ENCODE peak calls at places on chromosomes 5 and 9, in four cellular contexts. H is dorsolateral prefrontal cortex, D is B cell, T is PC-3. C is an unnamed sample.

GRCh38 chr5:74625742-74626241 is 14.7 kb downstream of the ENC1 start:
- DNase-seq in H (no peak), D (no peak), T (no peak), C (peak; percentile 17)

GRCh38 chr5:64502181-64502580 is 3.6 kb upstream of the RGS7BP start:
- DNase-seq in H (no peak), D (no peak), T (no peak), C (no peak)

GRCh38 chr5:129412731-129413130 is 47.4 kb upstream of the ADAMTS19 start:
- DNase-seq in H (no peak), D (no peak), T (no peak), C (no peak)

GRCh38 chr5:82334856-82335255 is 56.7 kb upstream of the RPS23 start:
- DNase-seq in H (no peak), D (no peak), T (no peak), C (no peak)

GRCh38 chr5:173954671-173955605 is 34.0 kb upstream of the C5orf47 start:
- DNase-seq in H (no peak), D (no peak), T (peak; percentile 50), C (no peak)

GRCh38 chr9:83583151-83584014 is 39.6 kb upstream of the IDNK start:
- DNase-seq in H (no peak), D (peak; percentile 40), T (peak; percentile 64), C (peak; percentile 79)

GRCh38 chr9:93028448-93029006 is 30.0 kb upstream of the SUSD3 start:
- DNase-seq in H (no peak), D (peak; percentile 71), T (no peak), C (peak; percentile 8)

GRCh38 chr9:5089737-5090136 is 95.7 kb downstream of the INSL6 start:
- DNase-seq in H (no peak), D (no peak), T (no peak), C (peak; percentile 13)

GRCh38 chr5:107936532-107936931 is 265.8 kb upstream of the EFNA5 start:
- DNase-seq in H (no peak), D (no peak), T (no peak), C (no peak)

GRCh38 chr9:134492721-134493470 is 148.7 kb upstream of the COL5A1 start:
- DNase-seq in H (peak; percentile 25), D (peak; percentile 1), T (no peak), C (no peak)

GRCh38 chr9:97418894-97419293 is 7.0 kb downstream of the TDRD7 start:
- DNase-seq in H (no peak), D (no peak), T (no peak), C (no peak)

GRCh38 chr5:44389410-44389879 is at the start of gene FGF10:
- DNase-seq in H (peak; percentile 35), D (no peak), T (no peak), C (no peak)

GRCh38 chr5:160291467-160291866 is 20.9 kb downstream of the CCNJL start:
- DNase-seq in H (no peak), D (no peak), T (no peak), C (peak; percentile 84)

GRCh38 chr5:43363445-43364152 is 48.6 kb downstream of the CCL28 start:
- DNase-seq in H (no peak), D (no peak), T (no peak), C (peak; percentile 26)

GRCh38 chr5:146369691-146370090 is 31.1 kb downstream of the POU4F3 start:
- DNase-seq in H (no peak), D (no peak), T (peak; percentile 53), C (peak; percentile 38)

GRCh38 chr5:110785356-110785755 is 46.5 kb downstream of the SLC25A46 start:
- DNase-seq in H (no peak), D (no peak), T (peak; percentile 96), C (peak; percentile 78)

GRCh38 chr5:149358294-149358651 is 427 bp downstream of the PCYOX1L start:
- DNase-seq in H (peak; percentile 59), D (peak; percentile 47), T (peak; percentile 39), C (no peak)

GRCh38 chr5:128681764-128682664 is 144.0 kb upstream of the FBN2 start:
- DNase-seq in H (no peak), D (no peak), T (peak; percentile 86), C (no peak)

GRCh38 chr5:180095545-180095944 is 24.0 kb upstream of the RNF130 start:
- DNase-seq in H (no peak), D (no peak), T (no peak), C (no peak)

GRCh38 chr9:136372561-136373299 is 739 bp downstream of the CARD9 start:
- DNase-seq in H (no peak), D (no peak), T (peak; percentile 8), C (peak; percentile 30)

GRCh38 chr9:28073278-28073677 is 500.0 kb upstream of the C9orf72 start:
- DNase-seq in H (no peak), D (no peak), T (peak; percentile 62), C (peak; percentile 65)

GRCh38 chr9:87889065-87889881 is 6.6 kb downstream of the SPATA31E1 start:
- DNase-seq in H (no peak), D (no peak), T (no peak), C (no peak)

GRCh38 chr9:91837982-91838731 is 111.9 kb downstream of the ROR2 start:
- DNase-seq in H (peak; percentile 29), D (no peak), T (peak; percentile 89), C (peak; percentile 86)

GRCh38 chr9:438066-438465 is 223.4 kb downstream of the DOCK8 start:
- DNase-seq in H (no peak), D (no peak), T (no peak), C (peak; percentile 47)

GRCh38 chr9:70127036-70127435 is 83.4 kb downstream of the MAMDC2 start:
- DNase-seq in H (no peak), D (no peak), T (no peak), C (no peak)

GRCh38 chr5:145588113-145588512 is 247.0 kb downstream of the PRELID2 start:
- DNase-seq in H (no peak), D (no peak), T (no peak), C (no peak)

GRCh38 chr9:20340161-20340861 is 282.0 kb downstream of the MLLT3 start:
- DNase-seq in H (no peak), D (no peak), T (no peak), C (no peak)

GRCh38 chr5:76403713-76403962 is 553 bp downstream of the IQGAP2 start:
- DNase-seq in H (no peak), D (no peak), T (no peak), C (no peak)
- TF ChIP-seq CTCF in H (no peak), D (no peak), T (no peak), C (no peak)

GRCh38 chr9:116313638-116314037 is 160.0 kb downstream of the PAPPA start:
- DNase-seq in H (no peak), D (no peak), T (peak; percentile 3), C (peak; percentile 18)
- TF ChIP-seq CTCF in H (no peak), D (no peak), T (no peak), C (peak; percentile 10)

DNA sequence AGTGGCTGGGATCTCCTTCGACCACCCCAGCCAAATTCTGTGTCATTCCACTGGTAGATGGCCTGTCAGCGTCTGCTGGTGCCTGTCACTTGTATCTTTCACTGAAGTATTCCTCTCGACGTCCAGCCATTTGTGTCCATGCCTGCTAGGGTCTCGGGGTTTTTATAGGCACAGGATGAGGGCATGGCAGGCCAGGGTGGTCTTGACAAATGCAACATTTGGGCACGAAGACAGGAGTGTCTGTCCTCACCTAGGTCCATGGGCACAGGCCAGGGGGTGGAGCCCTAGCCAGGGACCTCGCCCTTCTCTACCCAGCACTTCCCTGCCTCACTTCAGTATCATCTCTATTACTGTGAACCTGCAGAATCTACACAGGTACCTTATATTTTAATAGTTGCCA is 2223.9 kb upstream of the ACO1 start:
- DNase-seq in H (no peak), D (no peak), T (no peak), C (no peak)
- TF ChIP-seq CTCF in H (no peak), D (no peak), T (no peak), C (no peak)

GRCh38 chr5:159104759-159105317 is 5.1 kb upstream of the EBF1 start:
- DNase-seq in H (no peak), D (peak; percentile 51), T (no peak), C (no peak)

GRCh38 chr5:159103086-159103485 is 3.4 kb upstream of the EBF1 start:
- DNase-seq in H (no peak), D (peak; percentile 4), T (no peak), C (no peak)

GRCh38 chr5:159105318-159106053 is 5.8 kb upstream of the EBF1 start:
- DNase-seq in H (no peak), D (peak; percentile 42), T (no peak), C (no peak)

GRCh38 chr5:159102294-159102934 is 2.7 kb upstream of the EBF1 start:
- DNase-seq in H (no peak), D (peak; percentile 8), T (no peak), C (no peak)

GRCh38 chr5:159104058-159104651 is 4.4 kb upstream of the EBF1 start:
- DNase-seq in H (no peak), D (peak; percentile 27), T (peak; percentile 25), C (no peak)
- TF ChIP-seq CTCF in H (peak; percentile 22), D (no peak), T (peak; percentile 49), C (no peak)

DNA sequence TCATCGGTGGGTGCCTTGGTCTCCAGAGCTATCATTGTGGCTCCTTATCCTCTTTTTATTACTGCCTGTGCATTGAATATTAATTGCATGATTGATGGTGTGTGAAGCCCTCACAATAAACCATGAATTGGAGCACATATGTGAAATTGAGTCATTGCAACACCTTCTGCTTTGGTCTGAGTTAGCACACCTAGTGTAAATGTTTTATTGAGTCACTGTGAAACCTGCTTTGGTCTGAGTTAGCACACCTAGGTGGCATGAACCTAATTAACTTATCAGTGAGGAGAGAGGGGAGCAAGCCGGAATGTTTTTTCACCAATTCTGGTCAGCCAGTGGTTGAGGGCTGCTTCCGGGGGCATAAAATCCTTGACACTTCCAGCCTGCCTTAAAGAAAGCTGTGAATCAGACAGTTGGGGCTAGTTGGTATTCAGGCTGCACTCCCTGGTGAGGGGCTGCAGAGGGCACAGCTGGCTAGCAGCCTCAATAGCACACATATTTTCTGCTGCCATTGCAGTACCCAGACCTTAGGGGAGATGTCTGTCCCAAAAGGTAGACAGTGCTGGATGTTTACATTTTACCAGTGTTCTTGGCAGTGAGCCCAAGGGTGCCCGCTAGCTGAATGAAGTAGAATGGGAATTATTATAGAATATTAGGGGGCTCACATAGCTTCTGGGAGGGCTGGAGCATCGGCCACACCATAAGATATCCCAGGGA is 76.5 kb upstream of the GOLM1 start:
- DNase-seq in H (no peak), D (no peak), T (no peak), C (peak; percentile 58)
- TF ChIP-seq CTCF in H (no peak), D (no peak), T (no peak), C (no peak)